ENCODE peak calls at places on chromosome 5, in ten cellular contexts. One of them, this sample, is unnamed.

GRCh38 chr5:179142434-179143198 is 82.4 kb downstream of the ZNF354C start:
- DNase-seq in choroid plexus epithelial cell: peak; percentile 79
- DNase-seq in foreskin fibroblast: peak; percentile 73
- DNase-seq in AG10803: peak; percentile 69
- DNase-seq in suprapubic skin: no peak
- DNase-seq in H9: no peak
- DNase-seq in thoracic aorta: no peak
- DNase-seq in body of pancreas: no peak
- DNase-seq in BE2C: no peak
- DNase-seq in K562: no peak
- DNase-seq in this sample: peak; percentile 6

GRCh38 chr5:115629903-115630302 is 4.1 kb upstream of the TMED7 start:
- DNase-seq in K562: no peak
- DNase-seq in suprapubic skin: no peak
- DNase-seq in body of pancreas: no peak
- DNase-seq in H9: no peak
- DNase-seq in foreskin fibroblast: no peak
- DNase-seq in choroid plexus epithelial cell: no peak
- DNase-seq in thoracic aorta: no peak
- DNase-seq in AG10803: no peak
- DNase-seq in BE2C: no peak
- DNase-seq in this sample: no peak

GRCh38 chr5:150209020-150209635 is 19.3 kb downstream of the SLC6A7 start:
- DNase-seq in K562: no peak
- DNase-seq in H9: no peak
- DNase-seq in thoracic aorta: no peak
- DNase-seq in foreskin fibroblast: no peak
- DNase-seq in AG10803: peak; percentile 52
- DNase-seq in choroid plexus epithelial cell: peak; percentile 42
- DNase-seq in BE2C: no peak
- DNase-seq in suprapubic skin: peak; percentile 77
- DNase-seq in body of pancreas: peak; percentile 35
- DNase-seq in this sample: peak; percentile 83

GRCh38 chr5:101102506-101102905 is 199.4 kb upstream of the ST8SIA4 start:
- DNase-seq in foreskin fibroblast: no peak
- DNase-seq in thoracic aorta: no peak
- DNase-seq in BE2C: no peak
- DNase-seq in AG10803: no peak
- DNase-seq in K562: no peak
- DNase-seq in H9: no peak
- DNase-seq in suprapubic skin: no peak
- DNase-seq in choroid plexus epithelial cell: no peak
- DNase-seq in body of pancreas: no peak
- DNase-seq in this sample: peak; percentile 33

GRCh38 chr5:102715405-102715804 is 39.7 kb upstream of the PAM start:
- DNase-seq in body of pancreas: no peak
- DNase-seq in AG10803: peak; percentile 93
- DNase-seq in choroid plexus epithelial cell: peak; percentile 96
- DNase-seq in BE2C: no peak
- DNase-seq in thoracic aorta: no peak
- DNase-seq in H9: no peak
- DNase-seq in suprapubic skin: no peak
- DNase-seq in K562: no peak
- DNase-seq in foreskin fibroblast: peak; percentile 80
- DNase-seq in this sample: peak; percentile 71

GRCh38 chr5:15885156-15885555 is 294.4 kb downstream of the MARCHF11 start:
- DNase-seq in thoracic aorta: no peak
- DNase-seq in choroid plexus epithelial cell: peak; percentile 82
- DNase-seq in BE2C: no peak
- DNase-seq in suprapubic skin: no peak
- DNase-seq in foreskin fibroblast: no peak
- DNase-seq in AG10803: peak; percentile 77
- DNase-seq in H9: no peak
- DNase-seq in K562: no peak
- DNase-seq in body of pancreas: no peak
- DNase-seq in this sample: no peak

GRCh38 chr5:534006-534742 is 9.9 kb upstream of the SLC9A3 start:
- DNase-seq in BE2C: peak; percentile 4
- DNase-seq in thoracic aorta: no peak
- DNase-seq in AG10803: no peak
- DNase-seq in body of pancreas: no peak
- DNase-seq in K562: no peak
- DNase-seq in suprapubic skin: no peak
- DNase-seq in foreskin fibroblast: no peak
- DNase-seq in choroid plexus epithelial cell: no peak
- DNase-seq in H9: no peak
- DNase-seq in this sample: no peak

GRCh38 chr5:145858929-145859328 is 13.9 kb downstream of the GRXCR2 start:
- DNase-seq in AG10803: no peak
- DNase-seq in H9: no peak
- DNase-seq in BE2C: no peak
- DNase-seq in choroid plexus epithelial cell: peak; percentile 43
- DNase-seq in K562: no peak
- DNase-seq in thoracic aorta: no peak
- DNase-seq in suprapubic skin: no peak
- DNase-seq in body of pancreas: no peak
- DNase-seq in foreskin fibroblast: no peak
- DNase-seq in this sample: no peak

GRCh38 chr5:135444881-135445280 is 2.3 kb downstream of the DCANP1 start:
- DNase-seq in K562: no peak
- DNase-seq in body of pancreas: no peak
- DNase-seq in thoracic aorta: no peak
- DNase-seq in H9: no peak
- DNase-seq in BE2C: no peak
- DNase-seq in foreskin fibroblast: no peak
- DNase-seq in suprapubic skin: no peak
- DNase-seq in AG10803: no peak
- DNase-seq in choroid plexus epithelial cell: no peak
- DNase-seq in this sample: no peak

GRCh38 chr5:74357827-74358226 is 282.7 kb downstream of the ENC1 start:
- DNase-seq in BE2C: no peak
- DNase-seq in H9: no peak
- DNase-seq in suprapubic skin: no peak
- DNase-seq in body of pancreas: no peak
- DNase-seq in K562: no peak
- DNase-seq in choroid plexus epithelial cell: no peak
- DNase-seq in AG10803: no peak
- DNase-seq in thoracic aorta: no peak
- DNase-seq in foreskin fibroblast: peak; percentile 3
- DNase-seq in this sample: no peak

GRCh38 chr5:124402144-124402581 is 344.3 kb downstream of the ZNF608 start:
- DNase-seq in BE2C: no peak
- DNase-seq in K562: no peak
- DNase-seq in AG10803: peak; percentile 56
- DNase-seq in thoracic aorta: peak; percentile 6
- DNase-seq in choroid plexus epithelial cell: peak; percentile 51
- DNase-seq in suprapubic skin: peak; percentile 82
- DNase-seq in body of pancreas: peak; percentile 36
- DNase-seq in H9: no peak
- DNase-seq in foreskin fibroblast: peak; percentile 93
- DNase-seq in this sample: peak; percentile 91

GRCh38 chr5:1404062-1404461 is 41.2 kb downstream of the SLC6A3 start:
- DNase-seq in H9: no peak
- DNase-seq in K562: no peak
- DNase-seq in foreskin fibroblast: no peak
- DNase-seq in suprapubic skin: peak; percentile 31
- DNase-seq in BE2C: no peak
- DNase-seq in body of pancreas: peak; percentile 3
- DNase-seq in choroid plexus epithelial cell: no peak
- DNase-seq in thoracic aorta: no peak
- DNase-seq in AG10803: no peak
- DNase-seq in this sample: no peak

GRCh38 chr5:40284863-40285262 is 394.9 kb upstream of the PTGER4 start:
- DNase-seq in K562: no peak
- DNase-seq in choroid plexus epithelial cell: no peak
- DNase-seq in body of pancreas: no peak
- DNase-seq in H9: no peak
- DNase-seq in suprapubic skin: no peak
- DNase-seq in foreskin fibroblast: no peak
- DNase-seq in thoracic aorta: no peak
- DNase-seq in AG10803: no peak
- DNase-seq in BE2C: no peak
- DNase-seq in this sample: no peak

GRCh38 chr5:40291338-40291737 is 388.4 kb upstream of the PTGER4 start:
- DNase-seq in choroid plexus epithelial cell: peak; percentile 55
- DNase-seq in foreskin fibroblast: peak; percentile 37
- DNase-seq in thoracic aorta: no peak
- DNase-seq in K562: no peak
- DNase-seq in AG10803: peak; percentile 19
- DNase-seq in body of pancreas: no peak
- DNase-seq in H9: no peak
- DNase-seq in BE2C: no peak
- DNase-seq in suprapubic skin: no peak
- DNase-seq in this sample: peak; percentile 19

GRCh38 chr5:40292006-40292405 is 387.7 kb upstream of the PTGER4 start:
- DNase-seq in body of pancreas: no peak
- DNase-seq in foreskin fibroblast: no peak
- DNase-seq in thoracic aorta: no peak
- DNase-seq in choroid plexus epithelial cell: no peak
- DNase-seq in K562: no peak
- DNase-seq in suprapubic skin: no peak
- DNase-seq in BE2C: no peak
- DNase-seq in AG10803: no peak
- DNase-seq in H9: no peak
- DNase-seq in this sample: no peak

DNA sequence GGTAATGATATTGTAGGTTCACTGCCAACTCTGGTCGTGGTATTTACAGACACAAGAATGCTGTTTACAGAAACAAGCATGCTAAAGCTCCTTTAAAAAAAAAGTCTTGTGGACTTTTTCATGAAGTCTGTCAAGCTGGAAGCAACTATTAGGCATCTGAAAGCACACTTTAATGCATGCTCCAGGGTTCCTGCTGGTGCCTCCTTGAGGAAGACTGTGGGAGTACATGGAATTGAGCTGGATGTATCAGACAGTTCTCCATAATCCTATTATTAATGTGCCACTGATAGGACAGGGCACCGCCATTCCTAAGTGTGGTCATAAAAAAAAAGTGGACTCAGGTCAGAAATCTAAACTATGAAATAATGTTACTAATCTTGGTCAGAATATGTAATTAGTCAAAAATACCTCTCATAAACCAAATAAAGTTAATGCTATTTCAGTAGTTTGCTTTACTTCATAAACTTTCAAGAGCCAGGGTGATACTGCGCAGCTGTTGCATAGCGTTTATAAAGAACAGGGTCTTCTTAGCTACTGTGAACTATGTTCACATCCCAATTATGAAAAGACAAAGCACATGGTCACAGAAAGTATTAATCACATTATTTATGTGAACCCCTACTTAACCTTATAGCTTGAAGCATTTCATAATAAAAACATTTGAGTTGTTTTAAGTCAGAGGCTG is 390.8 kb upstream of the PTGER4 start:
- DNase-seq in choroid plexus epithelial cell: no peak
- DNase-seq in thoracic aorta: no peak
- DNase-seq in BE2C: no peak
- DNase-seq in body of pancreas: no peak
- DNase-seq in foreskin fibroblast: no peak
- DNase-seq in H9: no peak
- DNase-seq in AG10803: no peak
- DNase-seq in suprapubic skin: no peak
- DNase-seq in K562: no peak
- DNase-seq in this sample: no peak
- TF ChIP-seq CTCF in choroid plexus epithelial cell: peak; percentile 24
- TF ChIP-seq CTCF in thoracic aorta: no peak
- TF ChIP-seq CTCF in BE2C: no peak
- TF ChIP-seq CTCF in body of pancreas: no peak
- TF ChIP-seq CTCF in foreskin fibroblast: no peak
- TF ChIP-seq CTCF in H9: peak; percentile 58
- TF ChIP-seq CTCF in AG10803: no peak
- TF ChIP-seq CTCF in suprapubic skin: no peak
- TF ChIP-seq CTCF in K562: no peak
- TF ChIP-seq CTCF in this sample: no peak

GRCh38 chr5:176389114-176389768 is 690 bp downstream of the HIGD2A start:
- DNase-seq in AG10803: no peak
- DNase-seq in thoracic aorta: no peak
- DNase-seq in BE2C: no peak
- DNase-seq in suprapubic skin: no peak
- DNase-seq in foreskin fibroblast: no peak
- DNase-seq in K562: no peak
- DNase-seq in H9: no peak
- DNase-seq in body of pancreas: no peak
- DNase-seq in choroid plexus epithelial cell: no peak
- DNase-seq in this sample: no peak
- TF ChIP-seq CTCF in AG10803: no peak
- TF ChIP-seq CTCF in thoracic aorta: no peak
- TF ChIP-seq CTCF in BE2C: no peak
- TF ChIP-seq CTCF in suprapubic skin: no peak
- TF ChIP-seq CTCF in foreskin fibroblast: no peak
- TF ChIP-seq CTCF in K562: no peak
- TF ChIP-seq CTCF in H9: no peak
- TF ChIP-seq CTCF in body of pancreas: no peak
- TF ChIP-seq CTCF in choroid plexus epithelial cell: no peak
- TF ChIP-seq CTCF in this sample: no peak

DNA sequence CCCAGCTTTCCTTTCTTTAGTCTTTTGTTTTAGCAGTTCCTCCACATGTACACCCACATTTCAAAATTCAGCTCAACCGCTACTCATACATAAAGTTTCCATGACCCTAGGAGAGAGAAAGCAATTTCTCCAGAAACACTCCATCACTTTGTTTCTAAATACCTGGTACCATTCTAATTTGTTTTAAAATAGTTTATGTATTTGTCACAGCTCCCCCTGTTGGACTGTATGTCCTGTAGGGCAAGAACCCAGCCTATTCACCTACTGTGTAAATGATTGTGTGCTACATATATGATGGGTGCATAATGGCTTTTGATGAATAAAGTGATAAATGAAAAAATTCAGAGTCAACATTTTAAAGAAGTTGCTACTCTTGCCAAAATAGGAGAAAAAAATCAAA is 139.1 kb downstream of the COX7C start:
- DNase-seq in BE2C: no peak
- DNase-seq in suprapubic skin: no peak
- DNase-seq in AG10803: no peak
- DNase-seq in choroid plexus epithelial cell: no peak
- DNase-seq in thoracic aorta: no peak
- DNase-seq in body of pancreas: no peak
- DNase-seq in foreskin fibroblast: no peak
- DNase-seq in K562: no peak
- DNase-seq in H9: no peak
- DNase-seq in this sample: peak; percentile 2
- TF ChIP-seq CTCF in BE2C: peak; percentile 25
- TF ChIP-seq CTCF in suprapubic skin: no peak
- TF ChIP-seq CTCF in AG10803: no peak
- TF ChIP-seq CTCF in choroid plexus epithelial cell: no peak
- TF ChIP-seq CTCF in thoracic aorta: no peak
- TF ChIP-seq CTCF in body of pancreas: no peak
- TF ChIP-seq CTCF in foreskin fibroblast: no peak
- TF ChIP-seq CTCF in K562: no peak
- TF ChIP-seq CTCF in H9: peak; percentile 55
- TF ChIP-seq CTCF in this sample: peak; percentile 7

DNA sequence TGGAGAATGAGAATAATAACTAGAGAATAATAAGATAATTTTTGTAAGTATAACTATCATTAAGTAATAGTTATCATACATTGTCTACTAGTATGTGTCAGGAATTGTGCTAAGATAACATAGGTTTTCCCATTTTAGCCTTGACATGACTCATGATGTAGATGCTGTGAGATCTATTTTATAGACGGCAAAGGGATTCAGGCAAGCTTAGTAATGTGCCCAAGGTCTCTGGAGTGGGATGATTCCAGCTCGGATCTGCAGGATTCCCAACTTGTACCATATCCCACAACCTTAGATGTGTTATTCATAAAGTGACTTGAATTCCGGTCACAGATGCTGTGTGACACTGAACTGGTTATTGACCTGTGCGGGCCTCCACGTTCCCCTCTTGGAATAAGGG is 51.5 kb downstream of the IL31RA start:
- DNase-seq in suprapubic skin: no peak
- DNase-seq in K562: no peak
- DNase-seq in AG10803: no peak
- DNase-seq in BE2C: no peak
- DNase-seq in choroid plexus epithelial cell: no peak
- DNase-seq in thoracic aorta: no peak
- DNase-seq in foreskin fibroblast: no peak
- DNase-seq in H9: no peak
- DNase-seq in body of pancreas: no peak
- DNase-seq in this sample: no peak
- TF ChIP-seq CTCF in suprapubic skin: no peak
- TF ChIP-seq CTCF in K562: no peak
- TF ChIP-seq CTCF in AG10803: no peak
- TF ChIP-seq CTCF in BE2C: no peak
- TF ChIP-seq CTCF in choroid plexus epithelial cell: no peak
- TF ChIP-seq CTCF in thoracic aorta: no peak
- TF ChIP-seq CTCF in foreskin fibroblast: no peak
- TF ChIP-seq CTCF in H9: no peak
- TF ChIP-seq CTCF in body of pancreas: no peak
- TF ChIP-seq CTCF in this sample: no peak